ENCODE peak calls at places on chromosomes 3 and 15, in four cellular contexts. Z is MCF 10A, R is lower leg skin, Q is lung. W is an unnamed sample.

GRCh38 chr15:84702961-84703482 is 12.9 kb downstream of the SEC11A start:
- DNase-seq in Z (no peak), Q (peak), R (peak), W (peak)

GRCh38 chr3:105222568-105223093 is 144.1 kb upstream of the ALCAM start:
- DNase-seq in R (no peak), Q (no peak), Z (no peak), W (no peak)

GRCh38 chr15:59039225-59039624 is 51.8 kb downstream of the RNF111 start:
- DNase-seq in Q (no peak), R (no peak), Z (no peak), W (no peak)

GRCh38 chr15:85099195-85099803 is 117.6 kb downstream of the PDE8A start:
- DNase-seq in R (no peak), Q (no peak), Z (no peak), W (no peak)

GRCh38 chr15:48868549-48868948 is 9.4 kb upstream of the EID1 start:
- DNase-seq in R (no peak), Q (no peak), Z (peak), W (no peak)

GRCh38 chr3:30649572-30650310 is 43.3 kb downstream of the TGFBR2 start:
- DNase-seq in Q (no peak), R (no peak), Z (no peak), W (no peak)

GRCh38 chr3:196207159-196207832 is 3.9 kb downstream of the ZDHHC19 start:
- DNase-seq in Q (no peak), R (no peak), Z (no peak), W (no peak)

GRCh38 chr15:92524161-92524560 is 130.5 kb downstream of the ST8SIA2 start:
- DNase-seq in Q (no peak), Z (peak), R (no peak), W (no peak)

GRCh38 chr3:141486416-141486734 is 452 bp upstream of the RASA2 start:
- DNase-seq in Z (no peak), R (no peak), Q (no peak), W (no peak)

GRCh38 chr3:42707620-42708355 is 5.2 kb upstream of the HHATL start:
- DNase-seq in Z (no peak), R (no peak), Q (no peak), W (no peak)

GRCh38 chr3:38843898-38844297 is 27.9 kb upstream of the SCN10A start:
- DNase-seq in R (no peak), Z (peak), Q (no peak), W (no peak)

GRCh38 chr15:71753346-71753745 is 57.0 kb upstream of the NR2E3 start:
- DNase-seq in R (no peak), Q (no peak), Z (no peak), W (no peak)

GRCh38 chr15:65869954-65870871 is 922 bp downstream of the RAB11A start:
- DNase-seq in Z (peak), R (peak), Q (peak), W (peak)

GRCh38 chr15:34709866-34710265 is 44.9 kb downstream of the GJD2 start:
- DNase-seq in R (no peak), Z (no peak), Q (no peak), W (no peak)

GRCh38 chr15:101025116-101025885 is 106.1 kb downstream of the LRRK1 start:
- DNase-seq in R (no peak), Q (peak), Z (no peak), W (peak)

GRCh38 chr15:22844421-22845288 is 6.2 kb downstream of the NIPA2 start:
- DNase-seq in Z (no peak), Q (no peak), R (no peak), W (no peak)

GRCh38 chr3:58260733-58261132 is 23.1 kb downstream of the ABHD6 start:
- DNase-seq in Q (no peak), R (no peak), Z (peak), W (no peak)

GRCh38 chr3:122055215-122055614 is at the start of gene CD86:
- DNase-seq in Z (no peak), R (no peak), Q (no peak), W (no peak)

GRCh38 chr3:122691195-122691594 is 10.6 kb downstream of the PARP14 start:
- DNase-seq in Z (peak), R (no peak), Q (no peak), W (no peak)

GRCh38 chr3:193868590-193868989 is 267.4 kb upstream of the HES1 start:
- DNase-seq in R (no peak), Q (no peak), Z (peak), W (no peak)

GRCh38 chr15:98799461-98799971 is 151.2 kb downstream of the IGF1R start:
- DNase-seq in Z (peak), Q (no peak), R (no peak), W (no peak)

GRCh38 chr3:56673781-56674457 is 9.1 kb downstream of the TASOR start:
- DNase-seq in Q (no peak), R (no peak), Z (no peak), W (no peak)

GRCh38 chr15:80957976-80958375 is 31.6 kb downstream of the MESD start:
- DNase-seq in Q (no peak), R (no peak), Z (peak), W (no peak)

GRCh38 chr3:15683253-15683652 is 81.7 kb downstream of the BTD start:
- DNase-seq in Q (no peak), R (no peak), Z (no peak), W (no peak)

GRCh38 chr3:194986208-194987043 is 284.5 kb downstream of the XXYLT1 start:
- DNase-seq in Z (peak), R (peak), Q (no peak), W (peak)

GRCh38 chr3:14147063-14147435 is 22.2 kb downstream of the TMEM43 start:
- DNase-seq in Z (no peak), Q (no peak), R (no peak), W (no peak)

GRCh38 chr3:137845161-137845560 is 81.0 kb downstream of the SOX14 start:
- DNase-seq in Z (no peak), Q (no peak), R (no peak), W (no peak)

GRCh38 chr3:184778426-184779332 is 33.3 kb upstream of the VPS8 start:
- DNase-seq in Q (no peak), R (no peak), Z (no peak), W (no peak)